ENCODE peak calls at places on chromosomes 11 and 22, in eight cellular contexts. K is Daoy, N is brain microvascular endothelial cell, J is left ventricle myocardium superior, M is NT2/D1, T is NCI-H1930, I is mammary epithelial cell, D is SIG-M5. G is an unnamed sample.
A peak's percentile ranks its signal among the peaks of the same experiment; 100 is the strongest.

GRCh38 chr11:123702137-123702536 is 39.3 kb downstream of the ZNF202 start:
- DNase-seq in K (peak; percentile 56), N (peak; percentile 7), J (peak; percentile 30), M (no peak), T (no peak), I (no peak), D (no peak), G (no peak)

GRCh38 chr22:39718921-39719320 is 148.4 kb downstream of the CACNA1I start:
- DNase-seq in K (no peak), N (no peak), J (no peak), M (no peak), T (no peak), I (no peak), D (no peak), G (no peak)

GRCh38 chr22:49040111-49040510 is 787.6 kb downstream of the BRD1 start:
- DNase-seq in K (no peak), N (no peak), J (no peak), M (no peak), T (no peak), I (no peak), D (no peak), G (no peak)

GRCh38 chr11:128464878-128465277 is 122.5 kb downstream of the ETS1 start:
- DNase-seq in K (no peak), N (no peak), J (no peak), M (no peak), T (no peak), I (no peak), D (no peak), G (no peak)

GRCh38 chr11:60942970-60943565 is 8.9 kb downstream of the SLC15A3 start:
- DNase-seq in K (peak; percentile 42), N (no peak), J (no peak), M (no peak), T (no peak), I (peak; percentile 67), D (no peak), G (no peak)

GRCh38 chr11:64409707-64410395 is 50.9 kb downstream of the RPS6KA4 start:
- DNase-seq in K (no peak), N (no peak), J (no peak), M (no peak), T (no peak), I (no peak), D (no peak), G (no peak)

GRCh38 chr11:99423435-99423983 is 402.8 kb downstream of the CNTN5 start:
- DNase-seq in K (no peak), N (no peak), J (no peak), M (peak; percentile 23), T (no peak), I (no peak), D (no peak), G (no peak)

GRCh38 chr11:45662665-45663485 is 2.5 kb downstream of the CHST1 start:
- DNase-seq in K (peak; percentile 84), N (peak; percentile 97), J (no peak), M (no peak), T (no peak), I (peak; percentile 15), D (no peak), G (no peak)

GRCh38 chr11:95831198-95831883 is 41.0 kb downstream of the CEP57 start:
- DNase-seq in K (peak; percentile 64), N (peak; percentile 31), J (no peak), M (no peak), T (no peak), I (peak; percentile 66), D (no peak), G (no peak)

GRCh38 chr11:2208691-2209369 is 37.2 kb upstream of the TH start:
- DNase-seq in K (no peak), N (no peak), J (no peak), M (no peak), T (no peak), I (peak; percentile 48), D (no peak), G (peak; percentile 52)

GRCh38 chr11:20088368-20089260 is 71.7 kb downstream of the DBX1 start:
- DNase-seq in K (no peak), N (no peak), J (no peak), M (no peak), T (no peak), I (no peak), D (no peak), G (no peak)

GRCh38 chr22:20080445-20080775 is 369 bp downstream of the DGCR8 start:
- DNase-seq in K (peak; percentile 75), N (peak; percentile 2), J (peak; percentile 84), M (no peak), T (peak; percentile 63), I (peak; percentile 50), D (no peak), G (peak; percentile 88)

GRCh38 chr11:2558402-2558801 is 113.6 kb downstream of the KCNQ1 start:
- DNase-seq in K (no peak), N (no peak), J (no peak), M (no peak), T (no peak), I (no peak), D (no peak), G (no peak)

GRCh38 chr11:288328-289144 is at the start of gene PGGHG:
- DNase-seq in K (peak; percentile 53), N (no peak), J (peak; percentile 92), M (no peak), T (peak; percentile 36), I (no peak), D (no peak), G (peak; percentile 94)

GRCh38 chr11:31943056-31943780 is 132.1 kb upstream of the PAX6 start:
- DNase-seq in K (peak; percentile 9), N (no peak), J (no peak), M (no peak), T (no peak), I (no peak), D (no peak), G (no peak)

GRCh38 chr11:61567286-61568061 is 13.4 kb downstream of the SYT7 start:
- DNase-seq in K (peak; percentile 84), N (peak; percentile 59), J (peak; percentile 85), M (peak; percentile 84), T (no peak), I (peak; percentile 70), D (peak; percentile 12), G (peak; percentile 90)

GRCh38 chr22:37741312-37741795 is 44.5 kb downstream of the TRIOBP start:
- DNase-seq in K (peak; percentile 93), N (peak; percentile 83), J (peak; percentile 87), M (no peak), T (no peak), I (peak; percentile 79), D (peak; percentile 41), G (peak; percentile 90)

GRCh38 chr11:35076201-35077100 is 62.5 kb upstream of the CD44 start:
- DNase-seq in K (no peak), N (no peak), J (no peak), M (no peak), T (no peak), I (no peak), D (no peak), G (no peak)

GRCh38 chr11:59206635-59207034 is 6.1 kb downstream of the MPEG1 start:
- DNase-seq in K (peak; percentile 37), N (peak; percentile 12), J (no peak), M (peak; percentile 42), T (peak; percentile 57), I (peak; percentile 21), D (no peak), G (no peak)

GRCh38 chr11:21511835-21512440 is 680.9 kb upstream of the ANO5 start:
- DNase-seq in K (peak; percentile 3), N (peak; percentile 6), J (peak; percentile 34), M (peak; percentile 65), T (peak; percentile 63), I (peak; percentile 67), D (no peak), G (no peak)

GRCh38 chr11:74009675-74010305 is 905 bp upstream of the UCP3 start:
- DNase-seq in K (no peak), N (no peak), J (no peak), M (no peak), T (no peak), I (no peak), D (no peak), G (no peak)

GRCh38 chr22:45997077-45997774 is 20.3 kb upstream of the WNT7B start:
- DNase-seq in K (peak; percentile 92), N (peak; percentile 93), J (peak; percentile 96), M (no peak), T (no peak), I (peak; percentile 36), D (no peak), G (peak; percentile 96)

GRCh38 chr11:117722074-117722473 is 74.9 kb downstream of the DSCAML1 start:
- DNase-seq in K (no peak), N (no peak), J (no peak), M (no peak), T (no peak), I (no peak), D (no peak), G (no peak)

G was measured in Right ventricle myocardium inferior.